ENCODE peak calls at places on chromosomes 12 and 14, in eight cellular contexts. E is nephron progenitor cell; N is NCI-H1436 treated with DMSO at 0.1 percent for 48 hours; A is RWPE1; H is T follicular helper cell; P is stimulated activated effector memory CD8-positive, alpha-beta T cell treated with anti-CD3 and anti-CD28 coated beads, Interleukin-12 subunit alpha, Interleukin-12 subunit beta, amount 100 ng/mL, for 72 hours; K is ACHN; Z is PC-3. L is an unnamed sample.

GRCh38 chr12:14273911-14274306 is 91.6 kb upstream of the ATF7IP start:
- DNase-seq in E (no peak), N (no peak), A (peak), H (no peak), P (no peak), K (no peak), Z (peak), L (peak)

GRCh38 chr14:73718742-73719251 is 4.6 kb upstream of the PNMA1 start:
- DNase-seq in E (peak), N (no peak), A (no peak), H (no peak), P (no peak), K (no peak), Z (no peak), L (no peak)

GRCh38 chr12:106138646-106139421 is at the start of gene NUAK1:
- DNase-seq in E (peak), N (no peak), A (peak), H (no peak), P (peak), K (peak), Z (peak), L (peak)

GRCh38 chr12:75560167-75560566 is 48.8 kb upstream of the KRR1 start:
- DNase-seq in E (no peak), N (no peak), A (peak), H (no peak), P (no peak), K (peak), Z (peak), L (peak)

GRCh38 chr12:53224897-53225634 is 6.9 kb downstream of the RARG start:
- DNase-seq in E (no peak), N (no peak), A (no peak), H (no peak), P (no peak), K (no peak), Z (no peak), L (no peak)

GRCh38 chr14:89549381-89550102 is 132.5 kb upstream of the FOXN3 start:
- DNase-seq in E (no peak), N (no peak), A (no peak), H (no peak), P (no peak), K (no peak), Z (no peak), L (no peak)

GRCh38 chr12:91355150-91356006 is 172.8 kb upstream of the DCN start:
- DNase-seq in E (peak), N (no peak), A (peak), H (peak), P (peak), K (peak), Z (peak), L (peak)

GRCh38 chr14:24398943-24399801 is at the start of gene NYNRIN:
- DNase-seq in E (peak), N (no peak), A (no peak), H (peak), P (no peak), K (peak), Z (no peak), L (no peak)